ENCODE peak calls at places on chromosomes 11 and 22, in five cellular contexts. K is uterus; D is stimulated activated CD4-positive, alpha-beta T cell treated with anti-CD3 and anti-CD28 coated beads, Interleukin-15, amount 100 ng/mL, for 24 hours; W is heart right ventricle; G is GM19239. T is an unnamed sample.

GRCh38 chr11:10858505-10859360 is 880 bp upstream of the ZBED5 start:
- DNase-seq in K (peak), D (peak), W (peak), G (no peak), T (peak)

GRCh38 chr11:57251491-57252104 is 14.5 kb upstream of the APLNR start:
- DNase-seq in K (no peak), D (no peak), W (no peak), G (no peak), T (peak)

GRCh38 chr22:43754176-43754575 is 57.9 kb downstream of the EFCAB6 start:
- DNase-seq in K (no peak), D (no peak), W (no peak), G (no peak), T (no peak)

GRCh38 chr11:1073261-1073724 is 1.4 kb upstream of the MUC2 start:
- DNase-seq in K (peak), D (no peak), W (peak), G (no peak), T (no peak)

GRCh38 chr22:46454910-46455269 is 82.5 kb downstream of the CELSR1 start:
- DNase-seq in K (no peak), D (no peak), W (no peak), G (no peak), T (no peak)

GRCh38 chr22:27667121-27667843 is 134.3 kb downstream of the MN1 start:
- DNase-seq in K (no peak), D (no peak), W (peak), G (no peak), T (no peak)

GRCh38 chr11:117690484-117691205 is 106.4 kb downstream of the DSCAML1 start:
- DNase-seq in K (no peak), D (no peak), W (no peak), G (no peak), T (no peak)

GRCh38 chr11:1017269-1018005 is 19.1 kb downstream of the MUC6 start:
- DNase-seq in K (peak), D (no peak), W (no peak), G (no peak), T (no peak)

GRCh38 chr11:117861151-117862018 is 15.1 kb downstream of the FXYD6 start:
- DNase-seq in K (peak), D (no peak), W (peak), G (no peak), T (no peak)

T was measured in erythroblast.